ENCODE peak calls at places on chromosome 12, in six cellular contexts. C, G, Z, V, L and M are unnamed samples.

GRCh38 chr12:34339922-34340321 is 317.6 kb downstream of the ALG10 start:
- DNase-seq in C (no peak), G (no peak), Z (no peak), V (no peak), L (no peak), M (no peak)

GRCh38 chr12:89160716-89161123 is 191.6 kb downstream of the DUSP6 start:
- DNase-seq in C (no peak), G (no peak), Z (no peak), V (peak; percentile 45), L (no peak), M (no peak)

GRCh38 chr12:113136128-113136989 is 798 bp upstream of the RASAL1 start:
- DNase-seq in C (peak; percentile 55), G (no peak), Z (no peak), V (peak; percentile 32), L (peak; percentile 22), M (no peak)

GRCh38 chr12:124296916-124297351 is 2.0 kb downstream of the RFLNA start:
- DNase-seq in C (no peak), G (no peak), Z (peak; percentile 35), V (no peak), L (no peak), M (no peak)

GRCh38 chr12:16766736-16767135 is 160.8 kb upstream of the LMO3 start:
- DNase-seq in C (no peak), G (no peak), Z (no peak), V (no peak), L (no peak), M (no peak)

GRCh38 chr12:52871291-52871961 is 22.6 kb upstream of the KRT78 start:
- DNase-seq in C (no peak), G (peak; percentile 60), Z (no peak), V (no peak), L (no peak), M (no peak)

GRCh38 chr12:18808221-18808620 is 70.3 kb downstream of the CAPZA3 start:
- DNase-seq in C (no peak), G (no peak), Z (no peak), V (no peak), L (no peak), M (no peak)

GRCh38 chr12:29676676-29677075 is 107.1 kb downstream of the TMTC1 start:
- DNase-seq in C (no peak), G (no peak), Z (no peak), V (no peak), L (no peak), M (no peak)

GRCh38 chr12:13165578-13166120 is 30.9 kb upstream of the EMP1 start:
- DNase-seq in C (no peak), G (peak; percentile 26), Z (no peak), V (peak; percentile 77), L (peak; percentile 68), M (no peak)

GRCh38 chr12:107236824-107237467 is 143.6 kb upstream of the CRY1 start:
- DNase-seq in C (peak; percentile 25), G (no peak), Z (no peak), V (no peak), L (no peak), M (no peak)
- TF ChIP-seq REST in C (no peak), G (no peak), Z (no peak), V (no peak), L (no peak), M (no peak)

GRCh38 chr12:26853303-26854027 is 20.5 kb upstream of the ITPR2 start:
- DNase-seq in C (peak; percentile 78), G (peak; percentile 76), Z (peak; percentile 58), V (no peak), L (no peak), M (no peak)
- TF ChIP-seq REST in C (no peak), G (no peak), Z (no peak), V (no peak), L (no peak), M (no peak)

GRCh38 chr12:321606-322326 is 59.1 kb upstream of the SLC6A13 start:
- DNase-seq in C (no peak), G (no peak), Z (peak; percentile 30), V (no peak), L (peak; percentile 3), M (no peak)

GRCh38 chr12:323507-323906 is 60.9 kb upstream of the SLC6A13 start:
- DNase-seq in C (no peak), G (no peak), Z (no peak), V (no peak), L (no peak), M (no peak)

GRCh38 chr12:319116-319515 is 56.5 kb upstream of the SLC6A13 start:
- DNase-seq in C (no peak), G (no peak), Z (no peak), V (no peak), L (no peak), M (no peak)
- TF ChIP-seq REST in C (no peak), G (no peak), Z (no peak), V (no peak), L (no peak), M (no peak)

GRCh38 chr12:100528471-100529139 is 44.9 kb upstream of the GAS2L3 start:
- DNase-seq in C (no peak), G (peak; percentile 46), Z (no peak), V (no peak), L (no peak), M (no peak)
- TF ChIP-seq REST in C (no peak), G (no peak), Z (no peak), V (no peak), L (no peak), M (no peak)

GRCh38 chr12:42498549-42499247 is 90.8 kb downstream of the PRICKLE1 start:
- DNase-seq in C (no peak), G (no peak), Z (no peak), V (no peak), L (no peak), M (no peak)
- TF ChIP-seq REST in C (no peak), G (no peak), Z (no peak), V (no peak), L (no peak), M (no peak)

GRCh38 chr12:47356129-47356622 is 276.4 kb upstream of the AMIGO2 start:
- DNase-seq in C (no peak), G (no peak), Z (no peak), V (no peak), L (no peak), M (no peak)
- TF ChIP-seq REST in C (no peak), G (no peak), Z (no peak), V (no peak), L (no peak), M (no peak)

DNA sequence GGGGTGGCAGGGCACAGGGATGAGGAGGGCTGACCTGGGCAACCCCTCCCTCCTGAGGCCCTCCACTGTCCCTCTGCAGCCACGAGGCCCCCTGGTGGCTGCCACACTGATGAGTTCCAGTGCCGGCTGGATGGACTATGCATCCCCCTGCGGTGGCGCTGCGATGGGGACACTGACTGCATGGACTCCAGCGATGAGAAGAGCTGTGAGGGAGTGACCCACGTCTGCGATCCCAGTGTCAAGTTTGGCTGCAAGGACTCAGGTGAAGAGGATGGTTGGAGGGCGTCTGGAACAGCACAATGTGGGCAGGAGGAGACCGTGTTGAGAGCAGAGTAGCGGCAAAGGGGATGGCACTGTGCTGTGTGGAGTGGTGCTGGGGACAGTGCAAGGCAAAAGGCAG is 25.7 kb upstream of the LRP1-AS start:
- DNase-seq in C (peak; percentile 84), G (peak; percentile 55), Z (peak; percentile 51), V (no peak), L (no peak), M (no peak)
- TF ChIP-seq REST in C (no peak), G (no peak), Z (no peak), V (no peak), L (no peak), M (no peak)

GRCh38 chr12:7835766-7836165 is 36.9 kb downstream of the SLC2A14 start:
- DNase-seq in C (no peak), G (no peak), Z (no peak), V (no peak), L (no peak), M (no peak)

GRCh38 chr12:7833831-7834230 is 38.9 kb downstream of the SLC2A14 start:
- DNase-seq in C (no peak), G (no peak), Z (peak; percentile 14), V (no peak), L (no peak), M (no peak)

GRCh38 chr12:7835116-7835515 is 37.6 kb downstream of the SLC2A14 start:
- DNase-seq in C (no peak), G (no peak), Z (no peak), V (no peak), L (no peak), M (no peak)

GRCh38 chr12:7834701-7835100 is 38.0 kb downstream of the SLC2A14 start:
- DNase-seq in C (no peak), G (no peak), Z (peak; percentile 80), V (peak; percentile 28), L (no peak), M (no peak)

DNA sequence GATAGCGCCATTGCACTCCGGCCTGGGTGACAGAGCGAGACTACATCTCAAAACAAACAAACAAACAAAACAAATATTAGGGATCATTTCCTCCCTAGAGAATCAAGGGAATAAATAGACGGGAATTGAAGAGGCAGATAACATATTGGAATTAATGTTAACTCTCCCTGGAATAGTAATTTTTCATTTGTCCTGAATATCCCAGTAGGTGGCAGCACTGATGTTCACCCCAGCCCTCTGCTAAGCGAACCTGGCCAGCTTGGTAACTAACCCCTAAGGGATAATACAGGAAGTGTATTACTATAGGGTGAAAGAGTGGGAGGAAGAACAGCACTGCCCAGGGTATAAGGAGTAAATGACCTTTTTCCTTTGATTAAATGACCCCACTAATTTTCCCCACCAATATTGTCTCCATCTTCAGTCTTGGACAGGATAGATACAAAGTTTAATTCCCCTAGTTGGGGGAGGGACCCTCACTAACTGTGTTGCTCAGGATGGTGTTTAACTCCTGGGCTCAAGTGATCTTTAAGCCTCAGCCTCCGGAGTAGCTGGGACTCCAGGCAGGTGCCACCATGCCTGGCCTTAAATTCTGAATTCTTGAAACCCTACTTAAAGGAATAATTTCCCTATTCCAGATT is 40.5 kb downstream of the SLC2A14 start:
- DNase-seq in C (peak; percentile 86), G (peak; percentile 83), Z (peak; percentile 62), V (peak; percentile 16), L (peak; percentile 32), M (peak; percentile 4)
- TF ChIP-seq REST in C (no peak), G (no peak), Z (no peak), V (no peak), L (no peak), M (no peak)

DNA sequence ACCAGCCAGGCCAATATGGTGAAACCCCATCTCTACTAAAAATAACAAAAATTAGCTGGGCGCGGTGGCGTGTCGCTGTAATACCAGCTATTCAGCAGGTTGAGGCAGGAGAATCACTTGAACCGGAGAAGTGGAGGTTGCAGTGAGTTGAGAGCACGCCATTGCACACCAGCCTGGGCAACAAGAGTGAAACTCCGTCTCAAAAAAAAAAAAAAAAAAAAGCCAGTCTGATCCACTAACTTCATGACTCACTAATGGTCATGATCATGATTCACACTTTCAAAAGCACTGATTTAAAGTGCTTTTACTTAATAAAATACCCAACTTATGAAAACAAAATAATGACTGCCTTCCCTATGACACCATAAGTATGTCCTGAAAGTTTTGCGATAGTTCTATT is 38.4 kb upstream of the CPM start:
- DNase-seq in C (no peak), G (peak; percentile 10), Z (no peak), V (no peak), L (no peak), M (no peak)
- TF ChIP-seq REST in C (no peak), G (no peak), Z (no peak), V (no peak), L (no peak), M (no peak)